ENCODE peak calls at places on chromosomes 16 and 17, in six cellular contexts. O, A, B, M, R and F are unnamed samples.

GRCh38 chr17:42403150-42403549 is 14.9 kb upstream of the STAT3 start:
- DNase-seq in B (no peak), R (peak), A (peak), O (peak), M (peak), F (no peak)

GRCh38 chr17:30196504-30196903 is 39.0 kb downstream of the SLC6A4 start:
- DNase-seq in O (no peak), M (no peak), B (no peak), A (no peak), R (no peak), F (no peak)

GRCh38 chr16:85153656-85154091 is 41.4 kb upstream of the CIBAR2 start:
- DNase-seq in O (no peak), A (no peak), M (no peak), R (no peak), B (peak), F (no peak)

GRCh38 chr17:49358638-49359247 is 3.3 kb downstream of the ZNF652 start:
- DNase-seq in M (no peak), O (peak), R (no peak), A (peak), B (no peak), F (no peak)

GRCh38 chr17:78130439-78131101 is at the start of gene TMC8:
- DNase-seq in R (peak), A (peak), B (peak), O (peak), M (no peak), F (no peak)

GRCh38 chr16:82583415-82583814 is 43.4 kb upstream of the CDH13 start:
- DNase-seq in B (no peak), R (no peak), A (no peak), M (no peak), O (no peak), F (no peak)

GRCh38 chr16:4506450-4506849 is 30.3 kb downstream of the HMOX2 start:
- DNase-seq in R (peak), O (peak), B (no peak), A (peak), M (no peak), F (no peak)

GRCh38 chr16:67499159-67499558 is 15.8 kb upstream of the AGRP start:
- DNase-seq in B (peak), A (no peak), R (no peak), M (no peak), O (no peak), F (no peak)

GRCh38 chr17:65664696-65665095 is 103.2 kb upstream of the AXIN2 start:
- DNase-seq in B (no peak), A (no peak), M (no peak), O (no peak), R (no peak), F (no peak)

GRCh38 chr16:86520317-86521210 is 10.2 kb downstream of the FOXF1 start:
- DNase-seq in R (no peak), B (peak), M (no peak), A (no peak), O (no peak), F (no peak)

GRCh38 chr16:1035066-1035415 is 37.5 kb upstream of the SSTR5 start:
- DNase-seq in O (no peak), A (no peak), R (no peak), M (no peak), B (no peak), F (no peak)

GRCh38 chr16:67170168-67170947 is at the start of gene NOL3:
- DNase-seq in O (peak), A (peak), R (peak), B (peak), M (peak), F (peak)

GRCh38 chr16:77171750-77172635 is 19.0 kb upstream of the MON1B start:
- DNase-seq in R (peak), A (peak), O (peak), M (no peak), B (no peak), F (no peak)

GRCh38 chr17:47704116-47704515 is 10.2 kb downstream of the TBKBP1 start:
- DNase-seq in B (no peak), O (no peak), A (peak), M (no peak), R (no peak), F (no peak)

GRCh38 chr17:67557921-67558320 is 159.8 kb upstream of the NOL11 start:
- DNase-seq in A (no peak), B (no peak), O (no peak), R (peak), M (no peak), F (no peak)

GRCh38 chr17:77388384-77389306 is 247.9 kb downstream of the SEC14L1 start:
- DNase-seq in A (no peak), B (peak), R (no peak), M (peak), O (no peak), F (no peak)

GRCh38 chr16:29303520-29303919 is 103.0 kb downstream of the NPIPB11 start:
- DNase-seq in B (no peak), R (no peak), O (no peak), M (no peak), A (no peak), F (no peak)

GRCh38 chr17:80927791-80928216 is 63.8 kb upstream of the CHMP6 start:
- DNase-seq in A (no peak), B (no peak), O (no peak), R (peak), M (peak), F (no peak)

GRCh38 chr17:80859004-80859941 is 132.4 kb upstream of the CHMP6 start:
- DNase-seq in A (no peak), B (peak), M (no peak), R (peak), O (no peak), F (no peak)

GRCh38 chr16:28098171-28098958 is 34.9 kb upstream of the GSG1L start:
- DNase-seq in M (peak), B (no peak), O (no peak), A (no peak), R (no peak), F (no peak)

GRCh38 chr17:46832945-46833839 is 14.7 kb upstream of the WNT3 start:
- DNase-seq in M (no peak), R (peak), A (no peak), B (peak), O (no peak), F (no peak)

GRCh38 chr16:88345031-88345942 is 37.5 kb upstream of the ZNF469 start:
- DNase-seq in M (no peak), A (no peak), B (peak), O (no peak), R (no peak), F (no peak)

GRCh38 chr17:9821921-9822320 is at the start of gene GSG1L2:
- DNase-seq in R (no peak), M (no peak), A (no peak), O (no peak), B (no peak), F (no peak)

GRCh38 chr17:56085576-56086267 is 67.6 kb upstream of the ANKFN1 start:
- DNase-seq in O (no peak), R (no peak), M (no peak), B (no peak), A (peak), F (no peak)

GRCh38 chr17:39631403-39631802 is 4.7 kb downstream of the PPP1R1B start:
- DNase-seq in B (no peak), R (peak), O (no peak), A (no peak), M (no peak), F (no peak)

GRCh38 chr16:31253642-31254045 is 6.1 kb upstream of the ITGAM start:
- DNase-seq in O (no peak), B (peak), R (no peak), M (no peak), A (peak), F (no peak)

GRCh38 chr17:83080641-83081560 is 1.5 kb downstream of the METRNL start:
- DNase-seq in M (peak), B (no peak), R (peak), O (peak), A (peak), F (no peak)

GRCh38 chr17:76646712-76647111 is 3.2 kb upstream of the ST6GALNAC1 start:
- DNase-seq in O (no peak), M (no peak), A (no peak), B (no peak), R (no peak), F (no peak)

GRCh38 chr16:4515611-4516233 is 22.9 kb downstream of the CDIP1 start:
- DNase-seq in O (peak), M (no peak), B (no peak), A (no peak), R (no peak), F (no peak)

GRCh38 chr16:2838928-2839327 is 8.8 kb downstream of the ZG16B start:
- DNase-seq in O (peak), R (peak), M (peak), B (peak), A (peak), F (no peak)

GRCh38 chr16:49593423-49594040 is 219.9 kb downstream of the C16orf78 start:
- DNase-seq in B (no peak), R (peak), A (no peak), M (no peak), O (no peak), F (peak)
- TF ChIP-seq CTCF in B (no peak), R (no peak), A (no peak), M (no peak), O (no peak), F (no peak)

GRCh38 chr17:7548585-7549400 is at the start of gene TNFSF12:
- DNase-seq in M (peak), R (peak), A (peak), O (peak), B (peak), F (no peak)
- TF ChIP-seq CTCF in M (peak), R (peak), A (no peak), O (no peak), B (peak), F (peak)

GRCh38 chr17:75207760-75208159 is 2.3 kb downstream of the NUP85 start:
- DNase-seq in M (no peak), O (no peak), A (no peak), B (no peak), R (no peak), F (no peak)

GRCh38 chr17:75208161-75208560 is 2.7 kb downstream of the NUP85 start:
- DNase-seq in B (no peak), M (no peak), R (no peak), O (no peak), A (no peak), F (no peak)

GRCh38 chr17:75205793-75206163 is 299 bp downstream of the NUP85 start:
- DNase-seq in M (no peak), B (no peak), R (no peak), A (no peak), O (no peak), F (no peak)

GRCh38 chr17:75209061-75209460 is 3.6 kb downstream of the NUP85 start:
- DNase-seq in M (no peak), O (no peak), R (no peak), A (no peak), B (no peak), F (no peak)

DNA sequence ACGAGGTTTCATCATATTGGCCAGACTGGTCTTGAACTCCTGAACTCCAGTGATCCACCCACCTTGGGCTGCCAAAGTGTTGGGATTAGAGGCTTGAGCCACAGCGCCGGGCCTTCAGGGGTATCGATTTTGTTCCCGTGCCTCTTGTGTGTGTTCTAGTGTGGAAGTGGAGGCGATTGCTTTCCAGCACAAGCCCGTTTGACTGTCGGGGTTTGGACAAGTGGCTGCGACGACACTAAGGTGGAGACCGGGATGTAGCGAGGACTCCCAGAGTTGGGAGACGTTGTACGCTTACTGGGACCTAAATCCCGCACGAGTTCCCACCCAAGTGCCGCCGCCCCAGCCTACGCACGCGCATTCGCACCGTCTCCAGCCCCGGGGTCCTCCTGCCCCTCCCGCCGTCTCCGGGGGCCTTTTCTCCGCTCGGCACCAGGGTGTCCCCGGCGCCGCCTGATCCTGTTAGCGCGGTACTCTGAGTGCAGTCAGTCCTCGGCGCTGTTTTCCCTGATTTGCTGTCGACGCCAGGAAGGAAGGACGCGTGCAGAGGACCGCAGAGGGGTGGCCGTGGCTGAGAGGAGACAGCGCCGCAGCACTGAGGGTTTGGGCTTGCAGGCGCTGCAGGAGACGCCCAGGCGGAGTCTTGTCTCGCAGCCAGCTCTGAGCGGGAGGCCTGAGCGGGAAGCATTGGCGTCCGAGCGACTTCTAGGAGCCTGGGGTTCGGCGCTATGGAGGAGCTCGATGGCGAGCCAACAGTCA is at the start of gene NUP85:
- DNase-seq in M (peak), B (peak), A (peak), R (peak), O (peak), F (peak)
- TF ChIP-seq CTCF in M (no peak), B (no peak), A (no peak), R (no peak), O (no peak), F (no peak)

GRCh38 chr17:44568311-44568710 is 11.0 kb downstream of the FZD2 start:
- DNase-seq in A (no peak), R (no peak), M (no peak), O (no peak), B (no peak), F (no peak)

GRCh38 chr17:44564429-44564828 is 7.1 kb downstream of the FZD2 start:
- DNase-seq in B (no peak), R (no peak), M (no peak), A (no peak), O (no peak), F (no peak)

GRCh38 chr17:44561237-44561623 is 3.9 kb downstream of the FZD2 start:
- DNase-seq in O (no peak), B (no peak), M (no peak), R (no peak), A (no peak), F (no peak)

GRCh38 chr17:44569459-44569858 is 12.2 kb downstream of the FZD2 start:
- DNase-seq in B (no peak), R (no peak), A (no peak), M (no peak), O (no peak), F (no peak)

DNA sequence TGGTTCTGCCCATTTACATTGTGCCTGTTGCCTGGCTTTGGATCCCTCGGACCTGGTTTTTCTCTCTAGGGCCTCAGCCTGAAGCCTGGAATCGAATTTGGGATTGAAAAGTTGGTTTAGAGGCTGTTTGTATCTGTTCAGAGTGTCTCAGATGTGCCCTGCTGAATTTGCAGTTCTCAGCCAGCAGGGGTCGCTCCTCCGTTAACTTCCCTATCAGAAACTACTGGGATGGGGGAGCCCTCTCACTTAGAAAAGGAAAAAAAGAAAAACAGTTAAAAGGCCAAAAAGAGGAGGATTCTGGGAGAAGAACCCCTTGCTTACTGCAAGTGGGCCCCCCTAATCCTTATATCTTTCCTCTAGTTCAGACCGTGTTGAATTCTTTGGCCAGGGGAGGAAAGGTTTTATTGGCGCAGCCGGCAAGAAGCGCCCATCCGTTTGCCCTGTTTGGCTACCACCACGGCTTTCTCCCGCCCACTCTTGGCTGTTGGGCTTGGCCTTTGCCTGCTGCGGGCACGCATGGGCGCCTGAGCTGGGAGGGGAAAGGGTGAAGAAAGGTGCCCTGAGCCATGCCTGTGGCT is 8.7 kb downstream of the FZD2 start:
- DNase-seq in R (peak), A (no peak), O (no peak), M (no peak), B (no peak), F (no peak)
- TF ChIP-seq CTCF in R (peak), A (peak), O (peak), M (peak), B (peak), F (peak)

DNA sequence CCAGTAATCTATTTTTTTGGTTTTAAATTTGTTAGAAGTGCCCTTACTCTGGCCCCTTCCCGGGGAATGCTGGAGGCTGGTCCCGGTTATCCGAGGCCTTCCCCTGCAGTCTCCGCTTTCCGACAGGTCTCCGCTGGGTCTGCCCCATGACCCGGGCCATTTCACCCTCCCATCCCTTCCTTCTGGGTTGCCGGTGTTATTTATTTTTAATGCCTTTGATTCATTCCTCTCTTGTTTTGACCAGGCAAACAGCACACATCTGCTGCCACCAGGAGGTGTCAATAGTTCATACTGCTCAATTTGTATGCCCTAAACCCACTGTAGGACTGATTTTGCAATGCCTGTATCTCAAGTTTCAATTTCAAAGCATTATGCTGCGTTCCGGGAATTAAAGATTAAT is 113.2 kb upstream of the IRX5 start:
- DNase-seq in B (no peak), A (no peak), O (no peak), R (peak), M (no peak), F (no peak)
- TF ChIP-seq CTCF in B (peak), A (no peak), O (no peak), R (peak), M (no peak), F (peak)

GRCh38 chr16:6076631-6077030 is 979.0 kb upstream of the EEF2KMT start:
- DNase-seq in B (no peak), A (no peak), R (no peak), O (no peak), M (no peak), F (no peak)

DNA sequence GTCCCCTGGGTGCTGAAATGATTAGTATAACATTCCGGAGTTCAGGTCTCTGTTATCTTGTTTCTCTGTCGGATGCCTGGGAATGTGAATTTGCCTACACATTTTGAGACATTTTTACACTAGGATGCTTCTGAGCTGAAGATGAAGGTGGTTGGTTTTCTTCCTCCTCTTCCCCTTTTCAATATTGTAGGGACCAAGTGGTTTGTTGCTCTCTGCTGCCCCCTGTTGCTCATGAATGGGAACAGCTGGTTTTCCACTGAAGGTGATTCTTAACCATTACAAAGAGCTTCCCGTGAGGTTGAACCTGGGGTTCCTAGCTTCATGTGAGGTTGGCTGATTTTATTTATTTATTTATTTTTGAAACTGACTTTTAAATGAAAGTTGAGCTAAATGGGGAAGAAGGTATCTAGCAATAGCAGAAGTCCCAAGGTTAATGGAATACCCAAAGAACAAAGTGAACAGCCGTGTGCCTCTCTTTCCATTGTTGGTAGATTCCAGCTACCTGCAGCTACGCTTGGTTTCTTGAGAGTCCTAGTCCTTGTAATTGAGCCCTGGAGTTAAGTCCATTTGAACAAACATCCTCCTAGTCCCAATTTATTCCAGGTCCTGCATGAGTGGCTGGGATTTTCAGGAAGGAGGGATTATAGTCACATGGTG is 983.9 kb upstream of the EEF2KMT start:
- DNase-seq in O (no peak), A (peak), B (no peak), M (peak), R (peak), F (no peak)
- TF ChIP-seq CTCF in O (peak), A (peak), B (peak), M (peak), R (peak), F (peak)

GRCh38 chr17:19718613-19719364 is 2.4 kb upstream of the SLC47A2 start:
- DNase-seq in A (no peak), R (peak), B (peak), M (no peak), O (no peak), F (no peak)
- TF ChIP-seq CTCF in A (no peak), R (peak), B (peak), M (no peak), O (peak), F (peak)

GRCh38 chr17:34750004-34750403 is 170.6 kb downstream of the TMEM132E start:
- DNase-seq in A (no peak), R (no peak), M (no peak), O (no peak), B (no peak), F (no peak)
- TF ChIP-seq CTCF in A (no peak), R (peak), M (no peak), O (no peak), B (no peak), F (no peak)